ENCODE peak calls at places on chromosome 2, in five cellular contexts. J is stomach, A is uterus, H is psoas muscle, K is ovary. I is an unnamed sample.

GRCh38 chr2:191933307-191934105 is 86.6 kb upstream of the CAVIN2 start:
- DNase-seq in J (no peak), K (no peak), A (no peak), H (no peak), I (no peak)

GRCh38 chr2:127479219-127479825 is 47.0 kb downstream of the IWS1 start:
- DNase-seq in J (no peak), A (no peak), H (no peak), K (no peak), I (no peak)

GRCh38 chr2:97733341-97734035 is 20.1 kb downstream of the ZAP70 start:
- DNase-seq in K (no peak), J (no peak), A (no peak), H (no peak), I (no peak)

GRCh38 chr2:8440029-8440778 is 241.7 kb upstream of the ID2 start:
- DNase-seq in H (no peak), K (no peak), A (no peak), J (peak; percentile 63), I (no peak)

GRCh38 chr2:235043762-235044500 is 92.1 kb downstream of the SH3BP4 start:
- DNase-seq in K (no peak), H (no peak), J (no peak), A (no peak), I (no peak)

GRCh38 chr2:96156926-96157648 is 11.8 kb upstream of the DUSP2 start:
- DNase-seq in H (peak; percentile 42), J (no peak), K (no peak), A (no peak), I (no peak)

GRCh38 chr2:202760848-202761247 is 110.7 kb downstream of the ICA1L start:
- DNase-seq in H (no peak), J (no peak), A (no peak), K (no peak), I (no peak)

GRCh38 chr2:150919899-150920298 is 341.8 kb downstream of the RBM43 start:
- DNase-seq in A (no peak), K (no peak), H (no peak), J (no peak), I (no peak)

GRCh38 chr2:26580151-26580550 is 61.0 kb downstream of the CIB4 start:
- DNase-seq in K (no peak), A (no peak), H (no peak), J (no peak), I (no peak)

GRCh38 chr2:148622390-148622789 is 22.2 kb upstream of the EPC2 start:
- DNase-seq in K (no peak), H (no peak), J (no peak), A (peak; percentile 29), I (no peak)

GRCh38 chr2:46270384-46270783 is 26.8 kb upstream of the EPAS1 start:
- DNase-seq in K (no peak), H (no peak), J (no peak), A (no peak), I (no peak)

GRCh38 chr2:67255933-67256615 is 141.1 kb upstream of the ETAA1 start:
- DNase-seq in J (no peak), H (no peak), A (no peak), K (no peak), I (no peak)

GRCh38 chr2:36695746-36696415 is 626 bp upstream of the VIT start:
- DNase-seq in H (no peak), J (no peak), K (no peak), A (no peak), I (no peak)

GRCh38 chr2:10218036-10218435 is 84.7 kb upstream of the HPCAL1 start:
- DNase-seq in A (no peak), K (no peak), J (no peak), H (peak; percentile 26), I (no peak)

GRCh38 chr2:188369365-188369764 is 77.7 kb downstream of the GULP1 start:
- DNase-seq in A (no peak), J (peak; percentile 31), H (no peak), K (no peak), I (peak; percentile 1)

GRCh38 chr2:105287692-105288091 is 41.8 kb downstream of the TGFBRAP1 start:
- DNase-seq in J (peak; percentile 61), K (no peak), A (no peak), H (no peak), I (no peak)

GRCh38 chr2:199457147-199458016 is at the start of gene SATB2:
- DNase-seq in J (no peak), H (peak; percentile 59), A (no peak), K (no peak), I (no peak)

GRCh38 chr2:16330012-16330411 is 335.6 kb downstream of the CYRIA start:
- DNase-seq in H (no peak), K (no peak), A (no peak), J (no peak), I (no peak)

GRCh38 chr2:239506961-239507360 is 106.1 kb upstream of the HDAC4 start:
- DNase-seq in A (no peak), H (peak; percentile 38), J (no peak), K (no peak), I (no peak)

GRCh38 chr2:239504643-239505235 is 103.9 kb upstream of the HDAC4 start:
- DNase-seq in A (no peak), K (no peak), J (no peak), H (peak; percentile 19), I (no peak)

GRCh38 chr2:239509388-239510143 is 108.7 kb upstream of the HDAC4 start:
- DNase-seq in H (peak; percentile 5), J (no peak), A (no peak), K (no peak), I (no peak)

GRCh38 chr2:239507576-239508258 is 106.9 kb upstream of the HDAC4 start:
- DNase-seq in H (peak; percentile 33), K (no peak), A (no peak), J (no peak), I (no peak)

DNA sequence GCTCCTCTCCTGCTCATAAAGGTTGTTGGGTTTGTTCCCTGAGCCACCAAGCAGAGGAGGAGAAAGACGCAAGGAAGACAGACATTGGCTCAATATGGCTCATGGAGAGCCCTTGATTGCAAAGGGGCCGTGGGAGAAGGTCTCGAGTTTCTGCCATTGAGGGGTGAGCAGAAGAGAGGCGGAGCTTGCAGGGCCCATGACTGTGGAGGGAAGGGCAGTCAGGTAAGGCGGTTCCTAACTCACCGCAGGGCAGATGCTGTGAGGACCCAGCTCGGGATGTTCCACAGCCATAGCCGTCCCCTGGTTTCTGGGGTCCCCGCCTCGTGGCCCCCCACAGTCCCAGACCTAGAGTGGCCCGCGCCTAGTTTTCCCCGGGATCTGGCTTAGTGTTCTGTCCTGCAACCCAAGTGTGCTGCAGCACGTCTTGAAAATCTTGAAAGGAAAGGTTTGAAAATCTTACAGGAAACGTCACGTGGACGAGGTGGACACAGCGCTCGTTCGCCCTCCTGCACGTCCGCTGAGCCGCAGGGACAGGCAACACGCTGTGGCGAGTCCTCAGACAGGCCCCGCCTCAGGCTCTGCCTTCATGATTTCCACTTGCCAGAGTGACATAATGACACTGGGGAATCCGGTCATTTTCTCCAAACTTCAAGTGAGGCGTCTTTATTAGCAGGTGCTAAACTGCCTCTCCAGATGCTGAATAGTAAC is 105.4 kb upstream of the HDAC4 start:
- DNase-seq in K (no peak), H (peak; percentile 56), J (no peak), A (no peak), I (no peak)
- H3K4me1 ChIP-seq in K (no peaks in the 10 kb centered on the region), H (no peaks in the 10 kb centered on the region), J (no peaks in the 10 kb centered on the region), A (no peaks in the 10 kb centered on the region), I (no peaks in the 10 kb centered on the region)

GRCh38 chr2:54435827-54436226 is 20.3 kb upstream of the SPTBN1 start:
- DNase-seq in A (no peak), H (no peak), J (no peak), K (no peak), I (no peak)

GRCh38 chr2:54437588-54437987 is 18.5 kb upstream of the SPTBN1 start:
- DNase-seq in A (no peak), J (no peak), H (no peak), K (no peak), I (no peak)

GRCh38 chr2:54438271-54438670 is 17.9 kb upstream of the SPTBN1 start:
- DNase-seq in H (peak; percentile 78), J (no peak), A (peak; percentile 71), K (peak; percentile 76), I (no peak)

GRCh38 chr2:54432181-54433020 is 23.7 kb upstream of the SPTBN1 start:
- DNase-seq in J (no peak), K (no peak), H (no peak), A (no peak), I (no peak)

DNA sequence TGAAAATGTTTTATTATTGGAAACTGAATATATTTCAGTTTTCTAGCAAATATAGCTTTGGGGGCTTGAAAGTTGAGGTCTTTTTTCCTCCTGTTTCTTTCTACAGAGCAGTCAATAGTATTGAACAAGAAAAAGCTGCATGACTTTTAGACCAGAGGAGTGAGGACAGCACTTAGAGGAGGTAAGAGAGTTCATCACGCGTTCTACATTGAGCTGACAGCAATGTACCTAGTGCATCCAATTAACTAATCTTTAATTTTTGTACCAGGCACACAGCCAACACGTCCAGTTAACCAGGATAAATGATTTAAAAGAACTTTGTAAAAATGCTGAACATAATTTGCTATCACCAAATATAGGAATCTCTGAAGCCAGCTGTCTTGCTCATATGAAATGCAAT is 20.8 kb upstream of the SPTBN1 start:
- DNase-seq in K (no peak), H (no peak), A (no peak), J (no peak), I (no peak)
- H3K4me1 ChIP-seq in K (peaks cover 14% of the 10 kb centered on the region), H (peaks cover 44% of the 10 kb centered on the region), A (no peaks in the 10 kb centered on the region), J (no peaks in the 10 kb centered on the region), I (no peaks in the 10 kb centered on the region)

GRCh38 chr2:109320195-109320935 is 191.4 kb downstream of the SH3RF3 start:
- DNase-seq in J (no peak), H (no peak), A (no peak), K (no peak), I (no peak)
- H3K4me1 ChIP-seq in J (peaks cover 17% of the 10 kb centered on the region), H (peaks cover 53% of the 10 kb centered on the region), A (peaks cover 24% of the 10 kb centered on the region), K (peaks cover 34% of the 10 kb centered on the region), I (peaks cover 12% of the 10 kb centered on the region)

GRCh38 chr2:69087912-69088240 is 74.9 kb downstream of the ANTXR1 start:
- DNase-seq in J (no peak), K (no peak), A (no peak), H (no peak), I (no peak)
- H3K4me1 ChIP-seq in J (no peaks in the 10 kb centered on the region), K (peaks cover 36% of the 10 kb centered on the region), A (no peaks in the 10 kb centered on the region), H (peaks cover 12% of the 10 kb centered on the region), I (no peaks in the 10 kb centered on the region)